ENCODE peak calls at places on chromosomes 3 and 15, in seven cellular contexts. K, L, Q, M, A, I and C are unnamed samples.
A peak's percentile ranks its signal among the peaks of the same experiment; 100 is the strongest.

GRCh38 chr3:7707192-7707591 is 794.4 kb upstream of the LMCD1 start:
- DNase-seq in K (no peak), L (no peak), Q (no peak), M (peak; percentile 6), A (no peak), I (no peak), C (no peak)

GRCh38 chr15:91694829-91695205 is 158.7 kb upstream of the SLCO3A1 start:
- DNase-seq in K (no peak), L (no peak), Q (no peak), M (no peak), A (no peak), I (no peak), C (peak; percentile 47)

GRCh38 chr15:69298697-69299441 is at the start of gene PAQR5:
- DNase-seq in K (no peak), L (no peak), Q (peak; percentile 54), M (peak; percentile 29), A (peak; percentile 63), I (no peak), C (no peak)

GRCh38 chr3:47573190-47574172 is 5.2 kb downstream of the CSPG5 start:
- DNase-seq in K (no peak), L (peak; percentile 49), Q (no peak), M (no peak), A (no peak), I (no peak), C (no peak)

GRCh38 chr3:32200490-32200889 is 38.0 kb upstream of the CMTM8 start:
- DNase-seq in K (no peak), L (no peak), Q (no peak), M (no peak), A (no peak), I (no peak), C (no peak)

GRCh38 chr15:95018888-95019545 is 787.7 kb downstream of the MCTP2 start:
- DNase-seq in K (no peak), L (peak; percentile 65), Q (no peak), M (peak; percentile 87), A (no peak), I (peak; percentile 4), C (peak; percentile 83)

GRCh38 chr3:47239929-47240328 is 42.7 kb downstream of the KIF9 start:
- DNase-seq in K (no peak), L (no peak), Q (no peak), M (no peak), A (no peak), I (no peak), C (no peak)

GRCh38 chr15:47384776-47385175 is 332.5 kb upstream of the SEMA6D start:
- DNase-seq in K (no peak), L (no peak), Q (no peak), M (no peak), A (no peak), I (no peak), C (peak; percentile 23)

GRCh38 chr3:186255703-186256331 is 106.2 kb downstream of the DGKG start:
- DNase-seq in K (no peak), L (peak; percentile 20), Q (peak; percentile 59), M (no peak), A (peak; percentile 88), I (no peak), C (no peak)

GRCh38 chr3:129627350-129628168 is 21.1 kb upstream of the PLXND1 start:
- DNase-seq in K (peak; percentile 65), L (peak; percentile 95), Q (peak; percentile 86), M (peak; percentile 90), A (peak; percentile 80), I (peak; percentile 98), C (peak; percentile 75)

GRCh38 chr3:123511084-123511483 is 62.2 kb upstream of the ADCY5 start:
- DNase-seq in K (no peak), L (no peak), Q (no peak), M (no peak), A (no peak), I (no peak), C (no peak)

GRCh38 chr3:167520656-167521360 is 47.0 kb upstream of the SERPINI2 start:
- DNase-seq in K (no peak), L (peak; percentile 9), Q (no peak), M (no peak), A (no peak), I (no peak), C (no peak)

GRCh38 chr15:96252148-96252547 is 78.4 kb upstream of the NR2F2 start:
- DNase-seq in K (no peak), L (no peak), Q (no peak), M (no peak), A (no peak), I (peak; percentile 22), C (no peak)

GRCh38 chr15:101609742-101610627 is 42.2 kb downstream of the TM2D3 start:
- DNase-seq in K (no peak), L (no peak), Q (no peak), M (no peak), A (no peak), I (no peak), C (no peak)

GRCh38 chr3:160564949-160565441 is 376 bp downstream of the KPNA4 start:
- DNase-seq in K (peak; percentile 61), L (peak; percentile 72), Q (peak; percentile 51), M (peak; percentile 77), A (peak; percentile 85), I (peak; percentile 46), C (peak; percentile 51)

GRCh38 chr3:50269977-50270413 is 1.0 kb downstream of the SEMA3B start:
- DNase-seq in K (no peak), L (no peak), Q (no peak), M (peak; percentile 42), A (no peak), I (no peak), C (peak; percentile 63)

GRCh38 chr15:23422946-23423708 is 23.9 kb downstream of the GOLGA6L2 start:
- DNase-seq in K (no peak), L (no peak), Q (no peak), M (no peak), A (no peak), I (no peak), C (no peak)

GRCh38 chr15:94970831-94971230 is 739.5 kb downstream of the MCTP2 start:
- DNase-seq in K (no peak), L (no peak), Q (no peak), M (no peak), A (no peak), I (no peak), C (no peak)

GRCh38 chr3:14785207-14786155 is 33.3 kb upstream of the FGD5 start:
- DNase-seq in K (no peak), L (no peak), Q (no peak), M (no peak), A (no peak), I (no peak), C (no peak)

GRCh38 chr3:59327324-59327939 is 277.6 kb upstream of the CFAP20DC start:
- DNase-seq in K (peak; percentile 61), L (peak; percentile 86), Q (no peak), M (peak; percentile 51), A (no peak), I (no peak), C (peak; percentile 41)

GRCh38 chr15:59532770-59533379 is 78.7 kb upstream of the GCNT3 start:
- DNase-seq in K (peak; percentile 15), L (peak; percentile 56), Q (no peak), M (peak; percentile 36), A (no peak), I (peak; percentile 27), C (peak; percentile 21)

GRCh38 chr15:26667222-26667988 is 105.5 kb downstream of the GABRB3 start:
- DNase-seq in K (no peak), L (peak; percentile 70), Q (peak; percentile 40), M (no peak), A (no peak), I (no peak), C (no peak)

DNA sequence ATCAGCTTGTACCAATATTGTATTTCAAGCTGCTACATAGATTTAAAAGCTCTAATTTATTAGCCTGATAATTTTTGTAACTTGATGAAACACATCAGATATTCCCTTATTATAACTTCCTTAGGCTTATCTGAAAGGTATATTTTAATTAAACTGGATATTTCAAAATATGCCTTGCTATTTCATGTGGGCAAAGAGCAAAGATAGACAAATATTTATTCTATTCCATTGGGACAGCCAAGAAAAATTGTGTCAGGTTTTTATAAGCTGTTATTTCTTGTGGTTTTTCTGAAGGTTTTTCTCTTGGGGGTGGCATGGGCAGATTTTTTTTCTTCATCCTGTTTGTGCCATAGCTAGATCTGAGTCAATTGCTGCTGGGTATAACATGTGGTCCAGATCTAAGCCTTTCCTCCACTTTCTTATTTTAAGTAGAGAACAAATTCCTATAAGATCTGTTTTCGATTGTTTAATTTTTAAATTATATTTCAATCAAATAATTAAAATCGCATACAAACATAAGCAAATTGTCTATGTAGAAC is 249.5 kb downstream of the NAALADL2 start:
- DNase-seq in K (no peak), L (no peak), Q (no peak), M (no peak), A (no peak), I (no peak), C (no peak)
- H2BK120ac ChIP-seq in K (no peak overlapping the region), L (no peak overlapping the region), Q (no peak overlapping the region), M (no peak overlapping the region), A (no peak overlapping the region), I (no peak overlapping the region), C (no peak overlapping the region)

GRCh38 chr15:51046799-51047449 is 47.8 kb downstream of the TNFAIP8L3 start:
- DNase-seq in K (no peak), L (no peak), Q (no peak), M (peak; percentile 23), A (no peak), I (no peak), C (peak; percentile 39)
- H2BK5ac ChIP-seq in K (no peak overlapping the region), L (no peak overlapping the region), Q (no peak overlapping the region), M (no peak overlapping the region), A (no peak overlapping the region), I (no peak overlapping the region), C (no peak overlapping the region)

GRCh38 chr3:13051066-13051465 is 22.2 kb downstream of the IQSEC1 start:
- DNase-seq in K (no peak), L (peak; percentile 76), Q (peak; percentile 73), M (no peak), A (no peak), I (no peak), C (no peak)
- H2BK120ac ChIP-seq in K (no peak overlapping the region), L (no peak overlapping the region), Q (no peak overlapping the region), M (no peak overlapping the region), A (peak overlapping the region; percentile 2), I (no peak overlapping the region), C (no peak overlapping the region)

GRCh38 chr3:66029014-66029413 is 9.7 kb downstream of the MAGI1 start:
- DNase-seq in K (no peak), L (no peak), Q (no peak), M (no peak), A (no peak), I (no peak), C (no peak)

GRCh38 chr3:66023728-66024390 is 14.9 kb downstream of the MAGI1 start:
- DNase-seq in K (no peak), L (no peak), Q (no peak), M (no peak), A (no peak), I (no peak), C (no peak)

GRCh38 chr3:66031102-66031698 is 7.5 kb downstream of the MAGI1 start:
- DNase-seq in K (no peak), L (no peak), Q (no peak), M (peak; percentile 30), A (no peak), I (no peak), C (peak; percentile 33)

GRCh38 chr3:66029443-66029842 is 9.3 kb downstream of the MAGI1 start:
- DNase-seq in K (no peak), L (peak; percentile 41), Q (no peak), M (no peak), A (no peak), I (no peak), C (peak; percentile 36)

DNA sequence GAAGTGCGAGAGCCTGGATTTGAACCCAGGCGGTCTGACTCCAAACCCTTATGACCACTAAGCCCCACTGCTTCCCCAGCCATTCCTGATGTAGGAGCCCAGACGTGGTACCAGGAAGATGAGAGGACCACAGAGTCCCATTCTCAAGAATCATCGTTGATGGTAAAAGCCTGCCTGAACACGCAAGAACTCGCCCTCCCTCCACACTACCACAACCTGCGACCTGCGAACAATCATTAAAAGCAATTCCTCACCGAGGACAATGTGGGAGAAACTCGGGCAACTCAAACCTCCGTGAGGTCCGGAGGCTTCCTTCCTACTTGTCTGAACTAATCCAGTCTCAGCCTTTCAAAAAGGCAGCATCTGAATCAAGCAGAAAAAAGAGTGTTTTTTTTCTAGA is 10.3 kb downstream of the MAGI1 start:
- DNase-seq in K (no peak), L (no peak), Q (no peak), M (no peak), A (no peak), I (no peak), C (no peak)
- H2BK5ac ChIP-seq in K (no peak overlapping the region), L (no peak overlapping the region), Q (no peak overlapping the region), M (no peak overlapping the region), A (peak overlapping the region; percentile 8), I (no peak overlapping the region), C (no peak overlapping the region)